ENCODE peak calls at places on chromosomes 4 and X, in eight cellular contexts. D, H, J, N, L, F, Y and W are unnamed samples.

GRCh38 chr4:106421441-106422296 is 53.1 kb upstream of the GIMD1 start:
- DNase-seq in N (no peak), J (no peak), H (no peak), D (no peak), Y (no peak), F (no peak), L (peak; percentile 60), W (peak; percentile 40)

GRCh38 chr4:174580597-174580996 is 58.3 kb upstream of the HPGD start:
- DNase-seq in J (no peak), N (no peak), Y (no peak), L (peak; percentile 15), D (no peak), H (no peak), F (no peak), W (no peak)

GRCh38 chr4:2500547-2500946 is 31.6 kb downstream of the RNF4 start:
- DNase-seq in D (no peak), H (no peak), F (no peak), N (no peak), J (no peak), Y (no peak), L (peak; percentile 35), W (no peak)

GRCh38 chr4:100062921-100063320 is 112.8 kb upstream of the H2AZ1 start:
- DNase-seq in H (no peak), F (no peak), N (no peak), Y (no peak), D (no peak), J (no peak), L (peak; percentile 5), W (no peak)

GRCh38 chr4:13516315-13516860 is 27.9 kb downstream of the NKX3-2 start:
- DNase-seq in F (no peak), H (no peak), D (no peak), N (no peak), J (no peak), L (no peak), Y (no peak), W (no peak)

GRCh38 chrX:10052906-10053625 is 85.9 kb downstream of the CLDN34 start:
- DNase-seq in L (peak; percentile 24), Y (no peak), J (no peak), H (no peak), D (no peak), F (no peak), N (no peak), W (no peak)

GRCh38 chr4:40187386-40187913 is 9.4 kb upstream of the RHOH start:
- DNase-seq in F (no peak), H (no peak), Y (no peak), D (no peak), N (no peak), L (no peak), J (no peak), W (no peak)

GRCh38 chr4:176189891-176190795 is 5.2 kb downstream of the SPATA4 start:
- DNase-seq in D (no peak), F (no peak), Y (no peak), H (no peak), J (no peak), N (no peak), L (peak; percentile 66), W (no peak)

GRCh38 chr4:151004222-151004621 is 10.9 kb downstream of the LRBA start:
- DNase-seq in N (no peak), H (no peak), D (no peak), J (no peak), Y (no peak), L (peak; percentile 41), F (no peak), W (no peak)

GRCh38 chr4:16032871-16033505 is 50.8 kb downstream of the PROM1 start:
- DNase-seq in L (no peak), D (no peak), N (no peak), F (peak; percentile 32), H (no peak), J (no peak), Y (no peak), W (no peak)

GRCh38 chr4:45030059-45030458 is 303.7 kb upstream of the GNPDA2 start:
- DNase-seq in F (peak; percentile 34), H (no peak), L (no peak), Y (no peak), J (no peak), D (no peak), N (no peak), W (no peak)

GRCh38 chr4:165398570-165398969 is 19.8 kb downstream of the CPE start:
- DNase-seq in Y (no peak), J (no peak), L (peak; percentile 19), N (no peak), H (no peak), D (no peak), F (no peak), W (no peak)

GRCh38 chr4:53322696-53323095 is 43.2 kb downstream of the SCFD2 start:
- DNase-seq in Y (no peak), F (no peak), J (no peak), N (no peak), H (no peak), D (no peak), L (no peak), W (no peak)

GRCh38 chrX:40581333-40581910 is 652 bp downstream of the ATP6AP2 start:
- DNase-seq in D (no peak), J (no peak), L (peak; percentile 57), Y (no peak), N (no peak), H (no peak), F (no peak), W (no peak)

GRCh38 chr4:77586953-77587383 is 18.7 kb upstream of the CXCL13 start:
- DNase-seq in Y (no peak), J (no peak), F (no peak), L (peak; percentile 60), N (no peak), H (no peak), D (no peak), W (no peak)

GRCh38 chrX:138775501-138775900 is 64.0 kb upstream of the FGF13 start:
- DNase-seq in H (no peak), L (peak; percentile 63), D (no peak), N (no peak), F (no peak), J (no peak), Y (no peak), W (peak; percentile 1)

DNA sequence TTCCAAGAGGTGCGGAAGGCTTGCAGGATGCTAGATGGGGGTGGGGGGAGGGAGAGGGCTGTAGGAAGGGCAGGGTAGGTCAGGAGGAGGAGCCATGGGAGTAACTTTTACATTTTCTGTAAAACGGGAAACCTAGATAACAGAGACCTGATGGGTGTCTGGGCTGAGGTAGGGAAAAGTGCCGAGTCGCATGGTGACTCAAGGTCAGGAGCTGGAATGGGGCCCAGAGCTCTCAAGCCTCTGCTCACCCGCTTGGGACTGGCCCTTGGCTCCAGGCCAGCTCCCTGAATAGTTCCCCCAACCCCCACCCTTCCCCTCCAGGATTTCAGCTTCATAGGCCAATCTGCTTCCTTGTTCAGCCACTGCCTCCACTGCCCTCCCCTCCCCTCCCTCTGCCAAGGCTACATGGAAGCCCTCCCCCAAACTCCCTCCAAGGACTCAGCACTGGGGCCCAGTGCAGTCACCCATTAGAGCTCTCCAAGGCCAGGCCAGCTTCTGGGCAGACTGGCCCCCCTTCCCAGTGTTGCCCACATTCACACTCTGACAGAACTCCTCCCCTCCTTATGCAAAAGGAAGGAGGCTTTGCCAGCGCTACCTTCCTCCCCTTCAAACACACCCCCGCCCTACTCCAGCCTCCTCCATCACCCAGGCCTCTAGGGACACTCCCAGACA is 43.6 kb downstream of the TSC22D3 start:
- DNase-seq in L (peak; percentile 70), D (peak; percentile 95), N (peak; percentile 92), J (peak; percentile 88), Y (no peak), H (peak; percentile 84), F (peak; percentile 93), W (no peak)
- H3K4me1 ChIP-seq in L (no peaks in the 10 kb centered on the region), D (peaks cover 65% of the 10 kb centered on the region), N (peaks cover 19% of the 10 kb centered on the region), J (peaks cover 33% of the 10 kb centered on the region), Y (peaks cover 51% of the 10 kb centered on the region), H (peaks cover 24% of the 10 kb centered on the region), F (peaks cover 15% of the 10 kb centered on the region), W (no peaks in the 10 kb centered on the region)

GRCh38 chr4:126046081-126046614 is 731.4 kb downstream of the FAT4 start:
- DNase-seq in H (no peak), J (no peak), Y (no peak), F (no peak), L (peak; percentile 23), N (no peak), D (no peak), W (no peak)

GRCh38 chr4:126051709-126052424 is 737.1 kb downstream of the FAT4 start:
- DNase-seq in J (no peak), H (no peak), L (peak; percentile 76), Y (no peak), F (no peak), D (no peak), N (no peak), W (no peak)

GRCh38 chr4:126047114-126047513 is 732.4 kb downstream of the FAT4 start:
- DNase-seq in D (no peak), F (no peak), L (no peak), H (no peak), J (no peak), Y (no peak), N (no peak), W (no peak)
- H3K4me1 ChIP-seq in D (no peaks in the 10 kb centered on the region), F (no peaks in the 10 kb centered on the region), L (peaks cover 6% of the 10 kb centered on the region), H (no peaks in the 10 kb centered on the region), J (no peaks in the 10 kb centered on the region), Y (no peaks in the 10 kb centered on the region), N (no peaks in the 10 kb centered on the region), W (no peaks in the 10 kb centered on the region)

DNA sequence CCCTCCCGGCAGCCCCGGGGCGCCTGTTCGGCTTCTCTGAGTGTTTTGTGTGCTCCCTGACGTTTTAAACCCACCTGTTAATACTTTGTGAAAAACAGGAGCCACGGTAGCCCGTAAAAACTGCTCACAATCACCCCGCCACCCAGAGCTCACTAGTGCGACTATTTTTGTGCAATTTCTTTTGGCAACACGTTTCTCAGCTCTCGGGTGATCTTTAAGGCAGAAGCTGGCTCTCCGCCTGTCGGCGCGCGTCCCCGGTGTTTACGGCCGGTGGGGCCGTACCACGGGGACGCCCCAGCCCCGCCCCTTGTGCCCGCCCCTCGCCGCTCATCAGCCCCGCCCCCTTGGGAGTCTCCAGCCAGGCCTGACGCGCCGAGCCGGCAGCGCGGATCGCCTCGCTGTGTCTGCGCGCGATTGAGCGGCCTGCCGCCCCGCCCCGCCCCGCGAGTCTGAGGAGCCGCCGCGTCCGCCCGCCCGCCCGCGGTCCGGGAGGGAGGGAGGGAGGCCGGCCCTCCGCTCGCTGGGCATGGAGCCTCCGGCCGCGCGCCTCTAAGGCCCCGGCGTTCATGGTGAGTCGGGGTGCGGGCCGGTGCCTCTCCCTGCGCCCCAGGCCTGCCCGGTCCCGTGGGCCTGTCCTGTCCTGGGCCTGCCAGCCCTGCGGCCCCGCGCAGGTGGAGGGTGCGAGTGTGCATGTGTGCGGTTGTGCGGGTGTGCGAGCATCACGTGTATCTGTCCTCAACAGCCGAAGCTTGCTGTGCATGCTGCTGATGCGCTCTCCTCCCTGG is 56.2 kb upstream of the TADA2B start:
- DNase-seq in H (peak; percentile 99), Y (no peak), F (peak; percentile 95), J (peak; percentile 96), L (peak; percentile 99), D (peak; percentile 96), N (peak; percentile 95), W (peak; percentile 96)
- H3K4me1 ChIP-seq in H (peaks cover 84% of the 10 kb centered on the region), Y (peaks cover 71% of the 10 kb centered on the region), F (peaks cover 5% of the 10 kb centered on the region), J (peaks cover 71% of the 10 kb centered on the region), L (peaks cover 34% of the 10 kb centered on the region), D (peaks cover 79% of the 10 kb centered on the region), N (peaks cover 10% of the 10 kb centered on the region), W (peaks cover 29% of the 10 kb centered on the region)

DNA sequence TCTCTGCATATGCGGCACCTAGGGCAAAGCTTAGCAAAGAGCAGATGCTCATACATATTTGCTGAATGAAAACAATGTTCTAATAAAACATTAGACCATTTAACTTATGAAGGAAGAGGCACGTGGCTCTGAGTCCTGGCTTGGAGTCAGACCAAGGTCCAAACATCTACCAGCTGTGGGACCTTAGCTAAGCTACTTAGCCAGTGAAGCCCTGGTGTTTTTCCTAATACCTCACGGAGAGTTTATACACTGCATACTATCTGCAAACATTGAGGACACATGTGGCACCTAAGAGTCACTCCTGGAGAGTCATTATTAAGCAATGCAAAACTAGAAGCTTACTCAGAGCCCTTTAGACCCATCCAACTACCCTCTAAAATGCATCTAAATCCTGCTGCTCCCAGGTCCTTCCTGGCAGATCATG is 9.0 kb downstream of the PDGFC start:
- DNase-seq in D (peak; percentile 60), F (no peak), H (no peak), L (peak; percentile 89), Y (no peak), N (no peak), J (no peak), W (no peak)
- H3K4me1 ChIP-seq in D (peaks cover 3% of the 10 kb centered on the region), F (no peaks in the 10 kb centered on the region), H (peaks cover 28% of the 10 kb centered on the region), L (peaks cover 73% of the 10 kb centered on the region), Y (peaks cover 41% of the 10 kb centered on the region), N (peaks cover 1% of the 10 kb centered on the region), J (peaks cover 13% of the 10 kb centered on the region), W (no peaks in the 10 kb centered on the region)